ENCODE peak calls at places on chromosomes 3 and 15, in seven cellular contexts. One of them, this sample, is unnamed. For H3K27me3 and H3K9me3, the result is how much of the 10 kb centered on the place peaks cover.

GRCh38 chr3:148173836-148174235 is 523.9 kb upstream of the AGTR1 start:
- DNase-seq in CD4-positive, alpha-beta T cell: no peak
- DNase-seq in neuronal stem cell: no peak
- DNase-seq in mesenchymal stem cell: no peak
- DNase-seq in endothelial cell of umbilical vein: no peak
- DNase-seq in heart left ventricle: no peak
- DNase-seq in uterus: no peak
- DNase-seq in this sample: no peak

GRCh38 chr3:37726445-37727000 is 135.2 kb upstream of the CTDSPL start:
- DNase-seq in CD4-positive, alpha-beta T cell: no peak
- DNase-seq in neuronal stem cell: no peak
- DNase-seq in mesenchymal stem cell: no peak
- DNase-seq in endothelial cell of umbilical vein: peak
- DNase-seq in heart left ventricle: no peak
- DNase-seq in uterus: no peak
- DNase-seq in this sample: no peak

GRCh38 chr3:13654330-13655073 is 105.6 kb downstream of the FBLN2 start:
- DNase-seq in CD4-positive, alpha-beta T cell: no peak
- DNase-seq in neuronal stem cell: no peak
- DNase-seq in mesenchymal stem cell: no peak
- DNase-seq in endothelial cell of umbilical vein: no peak
- DNase-seq in heart left ventricle: peak
- DNase-seq in uterus: no peak
- DNase-seq in this sample: peak

GRCh38 chr3:87621667-87622066 is 345.3 kb upstream of the POU1F1 start:
- DNase-seq in CD4-positive, alpha-beta T cell: no peak
- DNase-seq in neuronal stem cell: no peak
- DNase-seq in mesenchymal stem cell: no peak
- DNase-seq in endothelial cell of umbilical vein: no peak
- DNase-seq in heart left ventricle: no peak
- DNase-seq in uterus: no peak
- DNase-seq in this sample: no peak

GRCh38 chr3:25532763-25533162 is 104.7 kb downstream of the RARB start:
- DNase-seq in CD4-positive, alpha-beta T cell: no peak
- DNase-seq in neuronal stem cell: no peak
- DNase-seq in mesenchymal stem cell: no peak
- DNase-seq in endothelial cell of umbilical vein: no peak
- DNase-seq in heart left ventricle: no peak
- DNase-seq in uterus: no peak
- DNase-seq in this sample: peak

GRCh38 chr3:17141699-17142098 is 256.9 kb downstream of the PLCL2 start:
- DNase-seq in CD4-positive, alpha-beta T cell: no peak
- DNase-seq in neuronal stem cell: no peak
- DNase-seq in mesenchymal stem cell: no peak
- DNase-seq in endothelial cell of umbilical vein: no peak
- DNase-seq in heart left ventricle: no peak
- DNase-seq in uterus: no peak
- DNase-seq in this sample: no peak

GRCh38 chr15:42239528-42240245 is 31.6 kb upstream of the VPS39 start:
- DNase-seq in CD4-positive, alpha-beta T cell: no peak
- DNase-seq in neuronal stem cell: no peak
- DNase-seq in mesenchymal stem cell: no peak
- DNase-seq in endothelial cell of umbilical vein: no peak
- DNase-seq in heart left ventricle: no peak
- DNase-seq in uterus: no peak
- DNase-seq in this sample: no peak

GRCh38 chr15:26844901-26845300 is 22.0 kb upstream of the GABRA5 start:
- DNase-seq in CD4-positive, alpha-beta T cell: no peak
- DNase-seq in neuronal stem cell: no peak
- DNase-seq in mesenchymal stem cell: no peak
- DNase-seq in endothelial cell of umbilical vein: no peak
- DNase-seq in heart left ventricle: no peak
- DNase-seq in uterus: no peak
- DNase-seq in this sample: no peak

GRCh38 chr3:32297366-32297765 is 58.9 kb downstream of the CMTM8 start:
- DNase-seq in CD4-positive, alpha-beta T cell: peak
- DNase-seq in neuronal stem cell: no peak
- DNase-seq in mesenchymal stem cell: peak
- DNase-seq in endothelial cell of umbilical vein: no peak
- DNase-seq in heart left ventricle: no peak
- DNase-seq in uterus: no peak
- DNase-seq in this sample: peak

GRCh38 chr3:35965908-35966307 is 326.6 kb downstream of the ARPP21 start:
- DNase-seq in CD4-positive, alpha-beta T cell: no peak
- DNase-seq in neuronal stem cell: peak
- DNase-seq in mesenchymal stem cell: peak
- DNase-seq in endothelial cell of umbilical vein: peak
- DNase-seq in heart left ventricle: no peak
- DNase-seq in uterus: no peak
- DNase-seq in this sample: no peak

GRCh38 chr3:187185759-187186158 is 11.5 kb upstream of the RTP1 start:
- DNase-seq in CD4-positive, alpha-beta T cell: no peak
- DNase-seq in neuronal stem cell: no peak
- DNase-seq in mesenchymal stem cell: no peak
- DNase-seq in endothelial cell of umbilical vein: no peak
- DNase-seq in heart left ventricle: no peak
- DNase-seq in uterus: no peak
- DNase-seq in this sample: no peak

GRCh38 chr3:187183903-187184302 is 13.4 kb upstream of the RTP1 start:
- DNase-seq in CD4-positive, alpha-beta T cell: no peak
- DNase-seq in neuronal stem cell: no peak
- DNase-seq in mesenchymal stem cell: no peak
- DNase-seq in endothelial cell of umbilical vein: no peak
- DNase-seq in heart left ventricle: no peak
- DNase-seq in uterus: no peak
- DNase-seq in this sample: no peak

GRCh38 chr3:187188931-187189330 is 8.4 kb upstream of the RTP1 start:
- DNase-seq in CD4-positive, alpha-beta T cell: no peak
- DNase-seq in neuronal stem cell: no peak
- DNase-seq in mesenchymal stem cell: peak
- DNase-seq in endothelial cell of umbilical vein: no peak
- DNase-seq in heart left ventricle: no peak
- DNase-seq in uterus: no peak
- DNase-seq in this sample: no peak

GRCh38 chr3:187186375-187186774 is 10.9 kb upstream of the RTP1 start:
- DNase-seq in CD4-positive, alpha-beta T cell: no peak
- DNase-seq in neuronal stem cell: no peak
- DNase-seq in mesenchymal stem cell: no peak
- DNase-seq in endothelial cell of umbilical vein: no peak
- DNase-seq in heart left ventricle: no peak
- DNase-seq in uterus: no peak
- DNase-seq in this sample: no peak

DNA sequence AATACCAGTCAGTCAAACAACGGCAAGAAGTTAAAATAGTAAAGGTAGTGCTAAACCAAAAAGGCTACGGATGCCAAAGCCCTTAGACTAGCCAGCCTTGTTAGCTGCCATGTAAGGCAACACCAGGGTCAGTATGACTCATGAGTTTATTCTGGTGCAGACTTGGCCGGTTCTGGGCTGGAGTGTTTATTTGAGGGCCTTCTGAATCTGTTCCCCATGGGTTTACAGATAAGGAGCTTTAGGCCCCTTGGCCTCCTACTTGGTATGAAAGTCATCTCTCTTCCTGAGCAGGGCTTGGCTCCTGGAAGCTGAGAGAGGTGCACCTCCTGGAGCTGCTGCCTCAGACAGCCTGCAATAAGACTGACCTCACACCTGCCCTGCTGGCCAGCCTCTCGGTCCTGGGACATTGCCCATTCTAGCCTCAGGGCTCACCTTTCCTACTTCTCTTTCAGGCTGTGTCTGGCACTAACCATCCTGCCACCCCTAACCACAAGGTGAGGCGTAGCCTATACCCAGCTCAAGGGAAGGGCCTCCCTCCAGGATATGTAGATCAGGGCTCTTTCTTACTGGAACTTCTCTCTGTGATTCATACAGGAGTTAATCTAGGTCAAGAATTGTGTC is 10.4 kb upstream of the RTP1 start:
- DNase-seq in CD4-positive, alpha-beta T cell: no peak
- DNase-seq in neuronal stem cell: no peak
- DNase-seq in mesenchymal stem cell: peak
- DNase-seq in endothelial cell of umbilical vein: no peak
- DNase-seq in heart left ventricle: peak
- DNase-seq in uterus: peak
- DNase-seq in this sample: no peak
- H3K27ac ChIP-seq in CD4-positive, alpha-beta T cell: no peak
- H3K27ac ChIP-seq in neuronal stem cell: no peak
- H3K27ac ChIP-seq in mesenchymal stem cell: peak
- H3K27ac ChIP-seq in endothelial cell of umbilical vein: no peak
- H3K27ac ChIP-seq in heart left ventricle: peak
- H3K27ac ChIP-seq in uterus: peak
- H3K27ac ChIP-seq in this sample: no peak

DNA sequence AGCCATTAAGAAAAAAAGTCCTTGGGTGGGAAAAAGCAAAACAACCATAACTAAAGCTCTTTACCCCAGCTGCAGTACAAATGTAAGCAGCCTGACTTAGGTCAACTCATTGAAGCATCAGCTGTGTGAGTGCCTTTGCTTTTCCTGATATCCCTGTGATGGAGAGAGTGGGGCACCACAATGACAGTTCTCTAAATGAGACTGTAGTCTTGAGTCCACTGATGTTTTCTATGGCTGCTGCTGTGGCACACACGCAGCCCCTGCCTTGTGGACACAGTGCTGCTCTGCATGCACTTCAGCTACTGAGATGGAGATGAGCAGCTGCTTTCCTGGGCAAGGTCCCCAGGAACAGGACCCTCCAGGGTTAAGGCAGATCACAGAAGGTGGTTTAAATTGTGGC is 173.2 kb downstream of the KCNAB1 start:
- DNase-seq in CD4-positive, alpha-beta T cell: no peak
- DNase-seq in neuronal stem cell: no peak
- DNase-seq in mesenchymal stem cell: no peak
- DNase-seq in endothelial cell of umbilical vein: no peak
- DNase-seq in heart left ventricle: no peak
- DNase-seq in uterus: no peak
- DNase-seq in this sample: no peak
- H3K27me3 ChIP-seq in CD4-positive, alpha-beta T cell: half or more
- H3K27me3 ChIP-seq in neuronal stem cell: under half
- H3K27me3 ChIP-seq in mesenchymal stem cell: under half
- H3K27me3 ChIP-seq in endothelial cell of umbilical vein: under half
- H3K27me3 ChIP-seq in heart left ventricle: half or more
- H3K27me3 ChIP-seq in uterus: under half
- H3K27me3 ChIP-seq in this sample: under half

GRCh38 chr15:25236143-25236860 is 202.5 kb downstream of the UBE3A start:
- DNase-seq in CD4-positive, alpha-beta T cell: no peak
- DNase-seq in neuronal stem cell: no peak
- DNase-seq in mesenchymal stem cell: no peak
- DNase-seq in endothelial cell of umbilical vein: no peak
- DNase-seq in heart left ventricle: peak
- DNase-seq in uterus: no peak
- DNase-seq in this sample: no peak
- H3K9me3 ChIP-seq in CD4-positive, alpha-beta T cell: under half
- H3K9me3 ChIP-seq in neuronal stem cell: half or more
- H3K9me3 ChIP-seq in mesenchymal stem cell: under half
- H3K9me3 ChIP-seq in endothelial cell of umbilical vein: under half
- H3K9me3 ChIP-seq in heart left ventricle: under half
- H3K9me3 ChIP-seq in uterus: under half
- H3K9me3 ChIP-seq in this sample: under half

GRCh38 chr15:45200799-45201556 is 13.2 kb upstream of the SHF start:
- DNase-seq in CD4-positive, alpha-beta T cell: peak
- DNase-seq in neuronal stem cell: peak
- DNase-seq in mesenchymal stem cell: peak
- DNase-seq in endothelial cell of umbilical vein: peak
- DNase-seq in heart left ventricle: peak
- DNase-seq in uterus: peak
- DNase-seq in this sample: peak

GRCh38 chr15:45199136-45199810 is 11.5 kb upstream of the SHF start:
- DNase-seq in CD4-positive, alpha-beta T cell: peak
- DNase-seq in neuronal stem cell: peak
- DNase-seq in mesenchymal stem cell: peak
- DNase-seq in endothelial cell of umbilical vein: peak
- DNase-seq in heart left ventricle: no peak
- DNase-seq in uterus: no peak
- DNase-seq in this sample: peak

GRCh38 chr15:45203182-45203581 is 15.4 kb upstream of the SHF start:
- DNase-seq in CD4-positive, alpha-beta T cell: no peak
- DNase-seq in neuronal stem cell: no peak
- DNase-seq in mesenchymal stem cell: no peak
- DNase-seq in endothelial cell of umbilical vein: peak
- DNase-seq in heart left ventricle: peak
- DNase-seq in uterus: no peak
- DNase-seq in this sample: no peak

GRCh38 chr15:45200001-45200798 is 12.4 kb upstream of the SHF start:
- DNase-seq in CD4-positive, alpha-beta T cell: peak
- DNase-seq in neuronal stem cell: peak
- DNase-seq in mesenchymal stem cell: peak
- DNase-seq in endothelial cell of umbilical vein: peak
- DNase-seq in heart left ventricle: peak
- DNase-seq in uterus: peak
- DNase-seq in this sample: peak

DNA sequence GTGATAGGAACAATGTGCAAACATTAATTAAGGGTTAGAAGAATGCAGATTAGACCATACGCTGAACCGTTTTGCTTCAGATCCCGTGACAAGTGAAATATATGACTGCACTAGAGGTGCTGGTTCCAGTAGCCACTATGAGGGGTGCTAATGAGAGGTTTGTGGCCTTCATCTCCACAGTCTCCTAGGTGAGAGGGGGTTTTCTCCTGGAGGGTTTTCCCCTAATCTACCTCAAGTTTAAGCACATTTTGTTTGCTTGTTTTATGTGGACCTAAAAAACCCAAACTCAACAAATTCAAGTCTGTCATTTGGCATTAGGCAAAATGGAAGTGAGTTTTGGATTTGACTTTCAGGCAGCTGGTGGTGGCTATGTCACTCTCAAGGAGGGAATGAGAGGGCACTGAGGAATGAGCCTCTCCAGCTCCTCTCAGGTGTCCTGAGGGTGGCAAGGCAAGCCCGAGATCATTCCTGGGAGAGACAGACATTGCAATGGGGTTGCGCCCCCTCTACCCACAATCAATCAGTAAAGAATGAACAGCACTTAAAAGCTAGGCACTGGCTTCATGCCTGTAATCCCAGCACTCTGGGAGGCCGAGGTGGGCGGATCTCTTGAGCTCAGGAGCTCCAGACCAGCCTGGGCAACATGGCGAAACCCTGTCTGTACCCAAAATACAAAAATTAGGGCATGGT is 13.9 kb upstream of the SHF start:
- DNase-seq in CD4-positive, alpha-beta T cell: no peak
- DNase-seq in neuronal stem cell: no peak
- DNase-seq in mesenchymal stem cell: no peak
- DNase-seq in endothelial cell of umbilical vein: no peak
- DNase-seq in heart left ventricle: no peak
- DNase-seq in uterus: no peak
- DNase-seq in this sample: no peak
- H3K27ac ChIP-seq in CD4-positive, alpha-beta T cell: no peak
- H3K27ac ChIP-seq in neuronal stem cell: no peak
- H3K27ac ChIP-seq in mesenchymal stem cell: no peak
- H3K27ac ChIP-seq in endothelial cell of umbilical vein: no peak
- H3K27ac ChIP-seq in heart left ventricle: peak
- H3K27ac ChIP-seq in uterus: peak
- H3K27ac ChIP-seq in this sample: no peak